ENCODE peak calls at places on chromosomes 2 and 18, in eight cellular contexts. J is spleen; Q is fibroblast of lung; H is lower lobe of right lung; C is left ventricle myocardium inferior; K is OCI-LY7; D is CD8-positive, alpha-beta T cell; Z is ovary. N is an unnamed sample.

GRCh38 chr2:113757059-113757657 is 716 bp upstream of the SLC35F5 start:
- DNase-seq in J (no peak), Q (no peak), H (peak), C (no peak), K (no peak), D (peak), Z (no peak), N (no peak)

GRCh38 chr2:152558174-152559091 is 158.8 kb downstream of the PRPF40A start:
- DNase-seq in J (no peak), Q (peak), H (no peak), C (no peak), K (no peak), D (no peak), Z (no peak), N (no peak)

GRCh38 chr2:237700583-237701032 is 73.2 kb downstream of the LRRFIP1 start:
- DNase-seq in J (peak), Q (peak), H (no peak), C (peak), K (peak), D (peak), Z (no peak), N (no peak)

GRCh38 chr2:52327641-52328040 is 1295.7 kb upstream of the NRXN1 start:
- DNase-seq in J (no peak), Q (no peak), H (no peak), C (no peak), K (peak), D (no peak), Z (no peak), N (no peak)

GRCh38 chr18:34991152-34991551 is 50.1 kb upstream of the MAPRE2 start:
- DNase-seq in J (no peak), Q (no peak), H (no peak), C (no peak), K (no peak), D (no peak), Z (no peak), N (no peak)

GRCh38 chr18:79964330-79965118 is at the start of gene HSBP1L1:
- DNase-seq in J (peak), Q (peak), H (peak), C (peak), K (peak), D (peak), Z (peak), N (peak)

GRCh38 chr2:127166221-127166860 is 53.8 kb downstream of the CYP27C1 start:
- DNase-seq in J (peak), Q (no peak), H (no peak), C (no peak), K (no peak), D (no peak), Z (no peak), N (no peak)

GRCh38 chr2:99780276-99780675 is 290.5 kb upstream of the REV1 start:
- DNase-seq in J (no peak), Q (no peak), H (no peak), C (no peak), K (no peak), D (no peak), Z (no peak), N (no peak)

GRCh38 chr18:7017013-7017412 is 100.6 kb downstream of the LAMA1 start:
- DNase-seq in J (no peak), Q (no peak), H (no peak), C (no peak), K (no peak), D (no peak), Z (no peak), N (no peak)

GRCh38 chr2:12330916-12331315 is 385.8 kb upstream of the TRIB2 start:
- DNase-seq in J (no peak), Q (peak), H (no peak), C (no peak), K (no peak), D (no peak), Z (no peak), N (no peak)

GRCh38 chr2:225113356-225114015 is 71.2 kb upstream of the DOCK10 start:
- DNase-seq in J (no peak), Q (peak), H (no peak), C (no peak), K (no peak), D (no peak), Z (no peak), N (no peak)

GRCh38 chr2:26276488-26276887 is 31.7 kb downstream of the HADHB start:
- DNase-seq in J (no peak), Q (no peak), H (no peak), C (no peak), K (no peak), D (no peak), Z (no peak), N (no peak)

GRCh38 chr2:60414731-60415130 is 138.7 kb downstream of the BCL11A start:
- DNase-seq in J (no peak), Q (peak), H (no peak), C (no peak), K (peak), D (no peak), Z (no peak), N (no peak)

GRCh38 chr18:45901654-45902210 is 65.4 kb downstream of the EPG5 start:
- DNase-seq in J (no peak), Q (no peak), H (no peak), C (no peak), K (no peak), D (no peak), Z (no peak), N (no peak)

GRCh38 chr2:96083064-96083889 is 33.1 kb downstream of the ADRA2B start:
- DNase-seq in J (peak), Q (no peak), H (peak), C (peak), K (no peak), D (no peak), Z (no peak), N (no peak)

GRCh38 chr2:218434456-218434855 is 15.5 kb downstream of the VIL1 start:
- DNase-seq in J (peak), Q (no peak), H (peak), C (no peak), K (no peak), D (no peak), Z (no peak), N (no peak)

GRCh38 chr2:26609133-26609532 is 32.0 kb downstream of the CIB4 start:
- DNase-seq in J (no peak), Q (no peak), H (no peak), C (no peak), K (no peak), D (no peak), Z (no peak), N (no peak)

GRCh38 chr2:216698895-216699294 is 3.5 kb upstream of the IGFBP5 start:
- DNase-seq in J (no peak), Q (peak), H (no peak), C (no peak), K (peak), D (no peak), Z (no peak), N (no peak)

GRCh38 chr2:121152861-121153260 is 132.1 kb downstream of the TFCP2L1 start:
- DNase-seq in J (no peak), Q (no peak), H (no peak), C (no peak), K (no peak), D (no peak), Z (no peak), N (no peak)

GRCh38 chr2:59236723-59237122 is 995.6 kb upstream of the FANCL start:
- DNase-seq in J (no peak), Q (peak), H (no peak), C (no peak), K (no peak), D (no peak), Z (no peak), N (no peak)

GRCh38 chr2:132400901-132401240 is 15.7 kb upstream of the GPR39 start:
- DNase-seq in J (no peak), Q (no peak), H (no peak), C (no peak), K (no peak), D (no peak), Z (no peak), N (no peak)

GRCh38 chr2:86335865-86336321 is 1.5 kb downstream of the REEP1 start:
- DNase-seq in J (no peak), Q (no peak), H (no peak), C (no peak), K (no peak), D (no peak), Z (no peak), N (no peak)

GRCh38 chr2:169778421-169778820 is 20.2 kb upstream of the SSB start:
- DNase-seq in J (no peak), Q (no peak), H (no peak), C (no peak), K (no peak), D (no peak), Z (no peak), N (no peak)

GRCh38 chr2:127829845-127830246 is 18.9 kb upstream of the WDR33 start:
- DNase-seq in J (peak), Q (no peak), H (no peak), C (no peak), K (peak), D (peak), Z (no peak), N (no peak)

GRCh38 chr2:233414273-233414654 is 60.0 kb downstream of the DGKD start:
- DNase-seq in J (no peak), Q (no peak), H (no peak), C (no peak), K (no peak), D (no peak), Z (no peak), N (no peak)

GRCh38 chr2:11540148-11540995 is 6.5 kb downstream of the GREB1 start:
- DNase-seq in J (no peak), Q (no peak), H (no peak), C (peak), K (no peak), D (no peak), Z (no peak), N (peak)

GRCh38 chr2:124145982-124146381 is 120.9 kb downstream of the CNTNAP5 start:
- DNase-seq in J (no peak), Q (no peak), H (no peak), C (no peak), K (no peak), D (no peak), Z (no peak), N (no peak)

GRCh38 chr18:68728301-68728700 is 13.4 kb upstream of the TMX3 start:
- DNase-seq in J (no peak), Q (no peak), H (no peak), C (no peak), K (no peak), D (no peak), Z (no peak), N (no peak)

GRCh38 chr2:158207354-158207753 is 105.7 kb downstream of the UPP2 start:
- DNase-seq in J (no peak), Q (no peak), H (no peak), C (no peak), K (no peak), D (no peak), Z (no peak), N (no peak)

GRCh38 chr2:68487773-68488355 is 20.5 kb downstream of the APLF start:
- DNase-seq in J (no peak), Q (peak), H (no peak), C (no peak), K (peak), D (no peak), Z (no peak), N (no peak)

GRCh38 chr18:35045121-35045520 is 3.9 kb downstream of the MAPRE2 start:
- DNase-seq in J (no peak), Q (peak), H (no peak), C (no peak), K (no peak), D (no peak), Z (no peak), N (no peak)

GRCh38 chr18:45060102-45060501 is 379.4 kb downstream of the SETBP1 start:
- DNase-seq in J (no peak), Q (peak), H (no peak), C (no peak), K (no peak), D (no peak), Z (no peak), N (no peak)

GRCh38 chr2:57296795-57297517 is 749.6 kb upstream of the VRK2 start:
- DNase-seq in J (no peak), Q (no peak), H (no peak), C (no peak), K (no peak), D (no peak), Z (no peak), N (no peak)

GRCh38 chr2:107728586-107728985 is 98.1 kb upstream of the RGPD4 start:
- DNase-seq in J (no peak), Q (no peak), H (no peak), C (no peak), K (no peak), D (no peak), Z (no peak), N (no peak)

GRCh38 chr2:221505605-221506004 is 66.5 kb downstream of the EPHA4 start:
- DNase-seq in J (no peak), Q (no peak), H (no peak), C (no peak), K (no peak), D (no peak), Z (no peak), N (no peak)

GRCh38 chr2:158509928-158510797 is 53.4 kb downstream of the PKP4 start:
- DNase-seq in J (no peak), Q (peak), H (no peak), C (no peak), K (no peak), D (no peak), Z (no peak), N (no peak)

GRCh38 chr2:201813996-201814845 is 7.9 kb downstream of the CDK15 start:
- DNase-seq in J (no peak), Q (peak), H (no peak), C (no peak), K (no peak), D (no peak), Z (no peak), N (no peak)

GRCh38 chr2:203718087-203718486 is 11.6 kb downstream of the CD28 start:
- DNase-seq in J (no peak), Q (no peak), H (no peak), C (no peak), K (peak), D (peak), Z (no peak), N (no peak)

GRCh38 chr2:8244634-8245033 is 437.2 kb upstream of the ID2 start:
- DNase-seq in J (no peak), Q (no peak), H (peak), C (no peak), K (no peak), D (no peak), Z (no peak), N (no peak)

GRCh38 chr2:199910338-199911051 is 598 bp upstream of the C2orf69 start:
- DNase-seq in J (peak), Q (no peak), H (no peak), C (no peak), K (peak), D (no peak), Z (no peak), N (no peak)

DNA sequence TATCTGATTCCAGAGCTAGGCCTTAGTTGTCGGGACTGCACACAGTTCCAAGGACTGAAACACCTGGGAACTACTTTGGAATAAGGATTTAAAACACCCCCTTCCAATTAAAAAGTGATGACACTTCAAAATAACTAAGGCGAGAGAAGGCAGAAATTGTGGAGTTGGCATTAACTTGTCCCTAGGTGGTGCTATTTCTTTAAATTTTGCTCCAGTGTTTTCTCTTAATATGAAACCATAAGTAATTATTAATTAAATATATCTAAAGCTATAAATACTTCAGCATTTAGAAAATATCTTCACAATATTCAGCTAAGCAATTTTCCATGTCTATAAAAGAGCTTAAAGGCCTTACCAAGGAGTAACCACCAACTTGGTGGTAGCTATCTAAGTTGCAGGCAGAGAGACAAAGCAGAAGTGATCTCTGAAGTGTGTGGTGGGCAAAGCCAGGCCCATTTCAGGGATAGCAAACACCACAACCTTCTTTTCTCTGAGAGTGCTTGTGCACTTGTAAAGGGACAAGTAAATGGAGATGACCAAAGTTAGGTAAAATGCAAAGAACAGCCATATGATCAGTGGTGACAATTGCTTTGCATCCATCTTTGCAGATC is 186.8 kb upstream of the PGAP1 start:
- DNase-seq in J (no peak), Q (peak), H (no peak), C (no peak), K (peak), D (no peak), Z (no peak), N (no peak)
- TF ChIP-seq CTCF in J (peak), Q (peak), H (peak), C (peak), K (peak), D (peak), Z (peak), N (peak)

GRCh38 chr2:46336560-46336959 is 39.4 kb downstream of the EPAS1 start:
- DNase-seq in J (no peak), Q (peak), H (no peak), C (no peak), K (no peak), D (no peak), Z (no peak), N (no peak)

GRCh38 chr2:46334389-46335345 is 37.5 kb downstream of the EPAS1 start:
- DNase-seq in J (no peak), Q (peak), H (no peak), C (no peak), K (no peak), D (no peak), Z (no peak), N (no peak)

GRCh38 chr2:46333912-46334311 is 36.7 kb downstream of the EPAS1 start:
- DNase-seq in J (no peak), Q (no peak), H (no peak), C (no peak), K (no peak), D (no peak), Z (no peak), N (no peak)

GRCh38 chr2:46335966-46336436 is 38.8 kb downstream of the EPAS1 start:
- DNase-seq in J (no peak), Q (no peak), H (peak), C (no peak), K (no peak), D (no peak), Z (no peak), N (no peak)

DNA sequence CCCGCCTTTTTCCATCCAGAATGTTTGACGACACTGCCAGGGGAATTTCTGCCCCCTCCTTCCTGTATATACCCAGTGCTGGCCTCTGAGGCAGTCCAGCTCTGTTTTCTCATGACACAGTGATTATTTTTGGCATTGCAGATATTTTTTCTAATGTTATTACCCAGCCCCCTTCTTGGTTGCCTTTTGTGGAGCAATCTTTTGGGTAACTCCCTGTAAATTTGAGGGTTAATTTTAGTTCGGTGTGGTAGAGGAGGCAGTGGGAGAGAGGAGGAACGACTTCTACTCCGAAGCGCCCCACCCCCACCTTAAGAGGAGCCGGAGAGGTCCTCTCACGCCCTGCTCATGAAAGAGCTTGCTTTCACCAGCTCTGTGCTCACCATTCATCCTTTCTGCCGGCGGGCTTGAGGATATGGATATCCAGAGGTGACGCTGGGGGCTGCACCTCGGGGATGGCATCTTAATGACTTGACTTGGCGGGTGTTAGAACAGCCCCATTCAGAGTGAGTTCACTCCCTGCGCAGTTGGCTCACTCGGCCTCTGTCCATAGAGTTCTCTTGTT is 38.3 kb downstream of the EPAS1 start:
- DNase-seq in J (no peak), Q (peak), H (peak), C (peak), K (no peak), D (no peak), Z (peak), N (no peak)
- H3K4me3 ChIP-seq in J (peak), Q (peak), H (peak), C (peak), K (no peak), D (no peak), Z (peak), N (peak)

DNA sequence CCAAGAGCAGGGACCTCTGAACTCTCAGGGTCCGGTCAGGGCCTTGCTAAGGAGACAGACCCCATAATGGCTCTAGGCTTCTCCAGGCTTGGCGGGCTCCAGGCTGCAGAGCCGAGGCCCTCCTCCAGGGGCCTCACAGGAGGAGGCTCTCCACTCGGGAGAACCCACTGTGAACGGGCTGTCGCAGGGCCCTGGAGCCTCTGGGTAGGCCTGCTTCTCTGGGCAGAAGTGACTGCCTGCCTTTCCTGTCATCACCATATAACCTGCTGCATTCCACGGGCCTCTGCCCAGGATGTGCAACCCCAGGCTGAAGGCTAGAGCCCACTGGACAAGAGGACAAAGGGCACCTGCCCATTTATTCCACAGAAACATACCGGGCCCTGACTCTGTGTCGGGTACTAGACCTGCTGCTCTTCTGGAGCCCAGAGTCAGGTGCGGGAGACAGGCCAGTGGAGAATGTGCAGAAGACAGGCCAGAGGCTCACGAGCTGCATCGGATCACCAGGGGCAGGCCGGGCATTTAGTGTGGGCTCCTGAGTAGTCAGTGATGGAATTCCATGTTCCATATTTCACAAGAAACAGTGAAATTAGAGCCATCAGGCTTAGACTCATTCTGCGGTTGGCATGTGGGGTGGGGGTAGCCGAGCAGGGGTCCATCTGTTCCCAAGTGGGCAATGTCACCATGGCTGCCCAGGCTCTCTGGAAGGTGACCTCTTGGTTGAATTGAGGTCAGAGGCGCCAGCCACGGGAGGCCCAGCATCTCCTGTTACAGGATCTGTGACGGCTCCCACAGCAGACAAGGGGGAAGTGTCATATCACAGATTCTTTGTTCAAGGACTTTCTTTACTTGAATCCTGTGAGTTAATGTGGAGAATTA is 220.8 kb downstream of the SH3RF3 start:
- DNase-seq in J (no peak), Q (no peak), H (no peak), C (no peak), K (no peak), D (no peak), Z (no peak), N (peak)
- TF ChIP-seq CTCF in J (peak), Q (no peak), H (no peak), C (peak), K (no peak), D (no peak), Z (no peak), N (no peak)

GRCh38 chr2:172340394-172340793 is 87.0 kb upstream of the ITGA6 start:
- DNase-seq in J (no peak), Q (peak), H (no peak), C (no peak), K (no peak), D (no peak), Z (no peak), N (no peak)
- H3K4me3 ChIP-seq in J (no peak), Q (no peak), H (peak), C (no peak), K (no peak), D (peak), Z (no peak), N (no peak)

N was measured in pancreas.